ENCODE peak calls at places on chromosomes 16 and 17, in eight cellular contexts. One of them, this sample, is unnamed.

GRCh38 chr16:31004658-31005057 is 5.8 kb downstream of the STX1B start:
- DNase-seq in effector memory CD4-positive, alpha-beta T cell: no peak
- DNase-seq in NT2/D1: no peak
- DNase-seq in lung: no peak
- DNase-seq in adrenal gland: no peak
- DNase-seq in heart left ventricle: no peak
- DNase-seq in colonic mucosa: no peak
- DNase-seq in aorta: no peak
- DNase-seq in this sample: no peak

GRCh38 chr17:7177210-7177953 is 1.8 kb downstream of the ASGR1 start:
- DNase-seq in effector memory CD4-positive, alpha-beta T cell: peak; percentile 52
- DNase-seq in NT2/D1: no peak
- DNase-seq in lung: peak; percentile 60
- DNase-seq in adrenal gland: peak; percentile 76
- DNase-seq in heart left ventricle: peak; percentile 70
- DNase-seq in colonic mucosa: peak; percentile 64
- DNase-seq in aorta: peak; percentile 87
- DNase-seq in this sample: peak; percentile 42

GRCh38 chr17:81666092-81666341 is 388 bp downstream of the OXLD1 start:
- DNase-seq in effector memory CD4-positive, alpha-beta T cell: no peak
- DNase-seq in NT2/D1: no peak
- DNase-seq in lung: no peak
- DNase-seq in adrenal gland: peak; percentile 26
- DNase-seq in heart left ventricle: no peak
- DNase-seq in colonic mucosa: peak; percentile 30
- DNase-seq in aorta: no peak
- DNase-seq in this sample: no peak

GRCh38 chr17:31521632-31522283 is 130.3 kb downstream of the RAB11FIP4 start:
- DNase-seq in effector memory CD4-positive, alpha-beta T cell: no peak
- DNase-seq in NT2/D1: no peak
- DNase-seq in lung: no peak
- DNase-seq in adrenal gland: no peak
- DNase-seq in heart left ventricle: no peak
- DNase-seq in colonic mucosa: no peak
- DNase-seq in aorta: no peak
- DNase-seq in this sample: no peak

GRCh38 chr16:86455609-86456008 is 54.7 kb upstream of the FOXF1 start:
- DNase-seq in effector memory CD4-positive, alpha-beta T cell: no peak
- DNase-seq in NT2/D1: no peak
- DNase-seq in lung: no peak
- DNase-seq in adrenal gland: no peak
- DNase-seq in heart left ventricle: no peak
- DNase-seq in colonic mucosa: no peak
- DNase-seq in aorta: no peak
- DNase-seq in this sample: no peak

GRCh38 chr16:88982286-88983084 is 5.5 kb upstream of the CBFA2T3 start:
- DNase-seq in effector memory CD4-positive, alpha-beta T cell: no peak
- DNase-seq in NT2/D1: no peak
- DNase-seq in lung: no peak
- DNase-seq in adrenal gland: no peak
- DNase-seq in heart left ventricle: no peak
- DNase-seq in colonic mucosa: no peak
- DNase-seq in aorta: no peak
- DNase-seq in this sample: no peak

GRCh38 chr16:66720766-66721165 is 24.2 kb upstream of the CMTM4 start:
- DNase-seq in effector memory CD4-positive, alpha-beta T cell: no peak
- DNase-seq in NT2/D1: no peak
- DNase-seq in lung: no peak
- DNase-seq in adrenal gland: no peak
- DNase-seq in heart left ventricle: no peak
- DNase-seq in colonic mucosa: no peak
- DNase-seq in aorta: peak; percentile 2
- DNase-seq in this sample: no peak

GRCh38 chr17:81917565-81918332 is at the start of gene SIRT7:
- DNase-seq in effector memory CD4-positive, alpha-beta T cell: peak; percentile 79
- DNase-seq in NT2/D1: peak; percentile 40
- DNase-seq in lung: peak; percentile 75
- DNase-seq in adrenal gland: peak; percentile 61
- DNase-seq in heart left ventricle: peak; percentile 81
- DNase-seq in colonic mucosa: peak; percentile 79
- DNase-seq in aorta: peak; percentile 93
- DNase-seq in this sample: peak; percentile 67

GRCh38 chr17:55062921-55063320 is 94.4 kb downstream of the STXBP4 start:
- DNase-seq in effector memory CD4-positive, alpha-beta T cell: no peak
- DNase-seq in NT2/D1: no peak
- DNase-seq in lung: no peak
- DNase-seq in adrenal gland: no peak
- DNase-seq in heart left ventricle: no peak
- DNase-seq in colonic mucosa: no peak
- DNase-seq in aorta: no peak
- DNase-seq in this sample: no peak

GRCh38 chr16:49482690-49483089 is 109.1 kb downstream of the C16orf78 start:
- DNase-seq in effector memory CD4-positive, alpha-beta T cell: no peak
- DNase-seq in NT2/D1: no peak
- DNase-seq in lung: no peak
- DNase-seq in adrenal gland: no peak
- DNase-seq in heart left ventricle: no peak
- DNase-seq in colonic mucosa: no peak
- DNase-seq in aorta: no peak
- DNase-seq in this sample: no peak

DNA sequence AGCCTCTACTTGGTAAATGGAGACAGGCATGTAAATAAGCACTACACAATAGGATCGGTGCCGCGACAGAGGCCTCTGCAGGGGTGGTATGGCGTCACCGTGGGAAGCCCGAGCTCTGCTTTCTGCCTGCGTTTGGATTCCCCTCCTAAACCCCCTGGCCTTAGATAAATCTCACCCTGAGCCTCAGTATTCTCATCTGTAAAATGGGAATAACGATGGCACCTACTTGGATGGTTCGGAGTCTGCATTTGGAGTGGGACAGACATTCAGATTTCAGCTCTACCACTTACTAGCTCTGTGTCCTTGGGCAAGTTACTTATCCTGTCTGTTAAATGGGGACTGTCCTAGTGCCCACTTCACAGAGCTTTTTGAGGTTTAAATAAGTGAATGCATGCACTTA is 42.8 kb upstream of the TNRC6A start:
- DNase-seq in effector memory CD4-positive, alpha-beta T cell: no peak
- DNase-seq in NT2/D1: no peak
- DNase-seq in lung: no peak
- DNase-seq in adrenal gland: no peak
- DNase-seq in heart left ventricle: no peak
- DNase-seq in colonic mucosa: no peak
- DNase-seq in aorta: no peak
- DNase-seq in this sample: no peak
- H3K4me1 ChIP-seq in effector memory CD4-positive, alpha-beta T cell: no peaks in the 10 kb centered on the region
- H3K4me1 ChIP-seq in NT2/D1: peaks cover 2% of the 10 kb centered on the region
- H3K4me1 ChIP-seq in lung: no peaks in the 10 kb centered on the region
- H3K4me1 ChIP-seq in adrenal gland: no peaks in the 10 kb centered on the region
- H3K4me1 ChIP-seq in heart left ventricle: no peaks in the 10 kb centered on the region
- H3K4me1 ChIP-seq in colonic mucosa: no peaks in the 10 kb centered on the region
- H3K4me1 ChIP-seq in aorta: peaks cover 2% of the 10 kb centered on the region
- H3K4me1 ChIP-seq in this sample: no peaks in the 10 kb centered on the region

GRCh38 chr17:19747159-19747719 is 859 bp downstream of the ALDH3A1 start:
- DNase-seq in effector memory CD4-positive, alpha-beta T cell: no peak
- DNase-seq in NT2/D1: no peak
- DNase-seq in lung: no peak
- DNase-seq in adrenal gland: no peak
- DNase-seq in heart left ventricle: no peak
- DNase-seq in colonic mucosa: no peak
- DNase-seq in aorta: no peak
- DNase-seq in this sample: no peak
- H3K9me3 ChIP-seq in effector memory CD4-positive, alpha-beta T cell: no peaks in the 10 kb centered on the region
- H3K9me3 ChIP-seq in NT2/D1: no peaks in the 10 kb centered on the region
- H3K9me3 ChIP-seq in lung: no peaks in the 10 kb centered on the region
- H3K9me3 ChIP-seq in adrenal gland: no peaks in the 10 kb centered on the region
- H3K9me3 ChIP-seq in heart left ventricle: no peaks in the 10 kb centered on the region
- H3K9me3 ChIP-seq in colonic mucosa: no peaks in the 10 kb centered on the region
- H3K9me3 ChIP-seq in aorta: no peaks in the 10 kb centered on the region
- H3K9me3 ChIP-seq in this sample: no peaks in the 10 kb centered on the region

GRCh38 chr17:37317867-37318266 is 57.9 kb upstream of the C17orf78 start:
- DNase-seq in effector memory CD4-positive, alpha-beta T cell: no peak
- DNase-seq in NT2/D1: no peak
- DNase-seq in lung: no peak
- DNase-seq in adrenal gland: no peak
- DNase-seq in heart left ventricle: no peak
- DNase-seq in colonic mucosa: no peak
- DNase-seq in aorta: no peak
- DNase-seq in this sample: no peak

GRCh38 chr17:37310940-37311339 is 64.8 kb upstream of the C17orf78 start:
- DNase-seq in effector memory CD4-positive, alpha-beta T cell: no peak
- DNase-seq in NT2/D1: no peak
- DNase-seq in lung: no peak
- DNase-seq in adrenal gland: no peak
- DNase-seq in heart left ventricle: no peak
- DNase-seq in colonic mucosa: no peak
- DNase-seq in aorta: no peak
- DNase-seq in this sample: no peak

GRCh38 chr17:37312137-37312923 is 63.5 kb upstream of the C17orf78 start:
- DNase-seq in effector memory CD4-positive, alpha-beta T cell: no peak
- DNase-seq in NT2/D1: no peak
- DNase-seq in lung: no peak
- DNase-seq in adrenal gland: no peak
- DNase-seq in heart left ventricle: no peak
- DNase-seq in colonic mucosa: no peak
- DNase-seq in aorta: no peak
- DNase-seq in this sample: no peak

DNA sequence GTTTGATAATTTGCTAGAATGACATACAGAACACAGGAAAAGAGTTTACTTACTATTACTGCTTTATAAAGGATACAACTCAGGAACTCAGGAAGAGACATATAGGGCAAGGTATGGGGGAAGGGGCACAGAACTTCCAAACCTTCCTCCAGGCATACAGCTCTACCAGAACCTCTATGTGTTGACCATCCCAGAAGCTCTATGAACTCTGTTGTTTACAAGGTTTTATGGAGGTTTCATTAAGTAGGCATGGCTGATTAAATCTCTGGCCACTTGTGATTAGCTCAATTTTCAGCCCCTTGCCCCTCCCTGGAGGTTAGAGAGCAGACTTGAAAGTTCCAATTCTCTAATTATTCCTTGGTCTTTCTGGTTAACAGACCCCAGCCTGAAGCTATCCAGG is 60.2 kb upstream of the C17orf78 start:
- DNase-seq in effector memory CD4-positive, alpha-beta T cell: no peak
- DNase-seq in NT2/D1: no peak
- DNase-seq in lung: no peak
- DNase-seq in adrenal gland: no peak
- DNase-seq in heart left ventricle: no peak
- DNase-seq in colonic mucosa: no peak
- DNase-seq in aorta: no peak
- DNase-seq in this sample: no peak
- H3K4me3 ChIP-seq in effector memory CD4-positive, alpha-beta T cell: no peak overlapping the region
- H3K4me3 ChIP-seq in NT2/D1: no peak overlapping the region
- H3K4me3 ChIP-seq in lung: no peak overlapping the region
- H3K4me3 ChIP-seq in adrenal gland: no peak overlapping the region
- H3K4me3 ChIP-seq in heart left ventricle: no peak overlapping the region
- H3K4me3 ChIP-seq in colonic mucosa: no peak overlapping the region
- H3K4me3 ChIP-seq in aorta: no peak overlapping the region
- H3K4me3 ChIP-seq in this sample: no peak overlapping the region

GRCh38 chr16:4532238-4532637 is 6.3 kb downstream of the CDIP1 start:
- DNase-seq in effector memory CD4-positive, alpha-beta T cell: no peak
- DNase-seq in NT2/D1: no peak
- DNase-seq in lung: no peak
- DNase-seq in adrenal gland: no peak
- DNase-seq in heart left ventricle: no peak
- DNase-seq in colonic mucosa: no peak
- DNase-seq in aorta: no peak
- DNase-seq in this sample: no peak

GRCh38 chr16:4535627-4536108 is 2.9 kb downstream of the CDIP1 start:
- DNase-seq in effector memory CD4-positive, alpha-beta T cell: no peak
- DNase-seq in NT2/D1: no peak
- DNase-seq in lung: no peak
- DNase-seq in adrenal gland: no peak
- DNase-seq in heart left ventricle: no peak
- DNase-seq in colonic mucosa: no peak
- DNase-seq in aorta: no peak
- DNase-seq in this sample: no peak

GRCh38 chr16:4534151-4534790 is 4.3 kb downstream of the CDIP1 start:
- DNase-seq in effector memory CD4-positive, alpha-beta T cell: no peak
- DNase-seq in NT2/D1: no peak
- DNase-seq in lung: no peak
- DNase-seq in adrenal gland: no peak
- DNase-seq in heart left ventricle: no peak
- DNase-seq in colonic mucosa: no peak
- DNase-seq in aorta: no peak
- DNase-seq in this sample: no peak

GRCh38 chr16:4531816-4532215 is 6.8 kb downstream of the CDIP1 start:
- DNase-seq in effector memory CD4-positive, alpha-beta T cell: no peak
- DNase-seq in NT2/D1: no peak
- DNase-seq in lung: no peak
- DNase-seq in adrenal gland: peak; percentile 44
- DNase-seq in heart left ventricle: no peak
- DNase-seq in colonic mucosa: no peak
- DNase-seq in aorta: no peak
- DNase-seq in this sample: no peak

GRCh38 chr16:4533490-4533889 is 5.1 kb downstream of the CDIP1 start:
- DNase-seq in effector memory CD4-positive, alpha-beta T cell: no peak
- DNase-seq in NT2/D1: no peak
- DNase-seq in lung: no peak
- DNase-seq in adrenal gland: no peak
- DNase-seq in heart left ventricle: no peak
- DNase-seq in colonic mucosa: no peak
- DNase-seq in aorta: no peak
- DNase-seq in this sample: no peak
- H3K4me1 ChIP-seq in effector memory CD4-positive, alpha-beta T cell: peaks cover 21% of the 10 kb centered on the region
- H3K4me1 ChIP-seq in NT2/D1: peaks cover 22% of the 10 kb centered on the region
- H3K4me1 ChIP-seq in lung: peaks cover 11% of the 10 kb centered on the region
- H3K4me1 ChIP-seq in adrenal gland: peaks cover 9% of the 10 kb centered on the region
- H3K4me1 ChIP-seq in heart left ventricle: peaks cover 17% of the 10 kb centered on the region
- H3K4me1 ChIP-seq in colonic mucosa: no peaks in the 10 kb centered on the region
- H3K4me1 ChIP-seq in aorta: no peaks in the 10 kb centered on the region
- H3K4me1 ChIP-seq in this sample: peaks cover 57% of the 10 kb centered on the region

DNA sequence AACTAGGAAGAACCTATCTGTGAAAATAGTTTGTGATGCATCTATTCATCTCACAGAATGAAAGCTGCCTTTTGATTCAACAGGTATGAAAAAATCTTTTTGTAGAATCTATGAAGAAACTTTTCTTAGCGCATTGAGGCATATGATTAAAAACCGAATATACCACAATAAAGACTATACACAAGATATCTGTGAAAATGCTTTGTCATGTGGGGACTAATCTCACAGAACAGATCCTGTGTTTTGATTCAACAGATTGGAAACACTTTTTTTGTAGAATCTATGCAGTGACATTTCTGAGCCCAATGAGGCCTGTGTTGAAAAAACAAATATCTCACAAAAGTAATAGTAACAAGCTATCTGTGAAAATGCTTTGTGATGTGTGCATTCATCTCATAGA is 2247.5 kb downstream of the TP53TG3F start:
- DNase-seq in effector memory CD4-positive, alpha-beta T cell: no peak
- DNase-seq in NT2/D1: no peak
- DNase-seq in lung: no peak
- DNase-seq in adrenal gland: no peak
- DNase-seq in heart left ventricle: no peak
- DNase-seq in colonic mucosa: no peak
- DNase-seq in aorta: no peak
- DNase-seq in this sample: no peak
- H3K9me3 ChIP-seq in effector memory CD4-positive, alpha-beta T cell: no peaks in the 10 kb centered on the region
- H3K9me3 ChIP-seq in NT2/D1: peaks cover 10% of the 10 kb centered on the region
- H3K9me3 ChIP-seq in lung: peaks cover 3% of the 10 kb centered on the region
- H3K9me3 ChIP-seq in adrenal gland: no peaks in the 10 kb centered on the region
- H3K9me3 ChIP-seq in heart left ventricle: no peaks in the 10 kb centered on the region
- H3K9me3 ChIP-seq in colonic mucosa: no peaks in the 10 kb centered on the region
- H3K9me3 ChIP-seq in aorta: no peaks in the 10 kb centered on the region
- H3K9me3 ChIP-seq in this sample: no peaks in the 10 kb centered on the region

This sample was measured in CD8-positive, alpha-beta T cell.